ENCODE peak calls at places on chromosomes 6 and 20, in ten cellular contexts. E is cardiac fibroblast, T is mucosa of descending colon, F is fibroblast of pulmonary artery, P is substantia nigra, X is PC-9, R is nucleus accumbens, A is smooth muscle cell of the brain vasculature, N is HFFc6, Q is nephron progenitor cell. W is an unnamed sample.

GRCh38 chr6:40471243-40471642 is 115.9 kb downstream of the LRFN2 start:
- DNase-seq in E (no peak), T (no peak), F (no peak), P (no peak), X (no peak), R (no peak), A (no peak), N (no peak), Q (no peak), W (no peak)

GRCh38 chr20:12207875-12208274 is 290.2 kb downstream of the BTBD3 start:
- DNase-seq in E (peak), T (no peak), F (peak), P (no peak), X (peak), R (no peak), A (peak), N (no peak), Q (peak), W (no peak)

GRCh38 chr6:82492134-82492533 is 128.5 kb downstream of the TPBG start:
- DNase-seq in E (no peak), T (no peak), F (no peak), P (no peak), X (no peak), R (no peak), A (no peak), N (no peak), Q (no peak), W (no peak)

GRCh38 chr6:159728552-159728951 is 1.2 kb downstream of the WTAP start:
- DNase-seq in E (no peak), T (no peak), F (no peak), P (no peak), X (no peak), R (no peak), A (no peak), N (no peak), Q (no peak), W (no peak)

GRCh38 chr20:1816384-1817381 is 78.5 kb upstream of the SIRPA start:
- DNase-seq in E (peak), T (no peak), F (peak), P (peak), X (no peak), R (peak), A (no peak), N (peak), Q (no peak), W (no peak)

GRCh38 chr6:30749554-30750378 is 5.4 kb upstream of the IER3 start:
- DNase-seq in E (no peak), T (peak), F (no peak), P (no peak), X (peak), R (no peak), A (no peak), N (no peak), Q (no peak), W (peak)

GRCh38 chr6:89298680-89299450 is 16.2 kb downstream of the GABRR2 start:
- DNase-seq in E (peak), T (no peak), F (peak), P (no peak), X (peak), R (no peak), A (no peak), N (no peak), Q (no peak), W (no peak)

GRCh38 chr6:142322504-142323198 is 20.8 kb downstream of the ADGRG6 start:
- DNase-seq in E (peak), T (no peak), F (no peak), P (no peak), X (no peak), R (no peak), A (no peak), N (no peak), Q (no peak), W (no peak)

GRCh38 chr6:14818422-14818884 is 427.4 kb upstream of the JARID2 start:
- DNase-seq in E (peak), T (peak), F (peak), P (no peak), X (no peak), R (no peak), A (no peak), N (no peak), Q (no peak), W (no peak)

GRCh38 chr20:10481671-10482070 is 46.6 kb downstream of the SLX4IP start:
- DNase-seq in E (no peak), T (no peak), F (no peak), P (no peak), X (no peak), R (no peak), A (no peak), N (no peak), Q (no peak), W (no peak)

GRCh38 chr6:38213275-38213674 is 393.7 kb downstream of the ZFAND3 start:
- DNase-seq in E (peak), T (no peak), F (no peak), P (no peak), X (no peak), R (no peak), A (no peak), N (peak), Q (no peak), W (no peak)

GRCh38 chr6:41074692-41075436 is 2.1 kb downstream of the NFYA start:
- DNase-seq in E (no peak), T (no peak), F (no peak), P (no peak), X (no peak), R (no peak), A (no peak), N (peak), Q (no peak), W (no peak)

W was measured in progenitor cell of endocrine pancreas.